ENCODE peak calls at places on chromosomes 4 and X, in nine cellular contexts. V is suprapubic skin, P is bronchial epithelial cell, N is fibroblast of the aortic adventitia, Q is PC-3, O is lower leg skin, H is nephron progenitor cell, L is tibial nerve, G is breast epithelium. E is an unnamed sample.

GRCh38 chr4:110798682-110799081 is 175.8 kb upstream of the PITX2 start:
- DNase-seq in L (no peak), N (no peak), G (no peak), V (no peak), P (no peak), Q (no peak), O (peak; percentile 83), H (no peak), E (no peak)

GRCh38 chr4:121822796-121823504 is 733 bp downstream of the CCNA2 start:
- DNase-seq in P (peak; percentile 6), G (no peak), H (peak; percentile 26), N (peak; percentile 11), Q (peak; percentile 27), O (no peak), V (no peak), L (no peak), E (peak; percentile 30)

GRCh38 chr4:39036172-39036571 is 4.0 kb upstream of the TMEM156 start:
- DNase-seq in G (no peak), L (no peak), N (no peak), V (no peak), P (peak; percentile 93), H (no peak), O (no peak), Q (peak; percentile 95), E (no peak)

GRCh38 chrX:125203737-125204578 is 115.7 kb upstream of the TEX13C start:
- DNase-seq in O (peak; percentile 88), G (no peak), V (peak; percentile 76), Q (peak; percentile 37), H (peak; percentile 76), P (peak; percentile 8), L (no peak), N (no peak), E (peak; percentile 52)

GRCh38 chr4:112604590-112604989 is 32.1 kb downstream of the ZGRF1 start:
- DNase-seq in P (peak; percentile 52), V (no peak), Q (peak; percentile 55), L (no peak), G (no peak), O (no peak), N (peak; percentile 79), H (peak; percentile 50), E (peak; percentile 52)

GRCh38 chr4:72858328-72858727 is 211.2 kb downstream of the COX18 start:
- DNase-seq in V (no peak), N (peak; percentile 81), H (no peak), Q (peak; percentile 79), P (peak; percentile 78), G (no peak), O (no peak), L (no peak), E (no peak)

GRCh38 chr4:14018191-14018853 is 390.8 kb upstream of the BOD1L1 start:
- DNase-seq in V (no peak), N (no peak), H (no peak), Q (no peak), O (no peak), L (no peak), G (no peak), P (no peak), E (no peak)

GRCh38 chrX:31213941-31214340 is 142.1 kb upstream of the FTHL17 start:
- DNase-seq in L (no peak), O (no peak), P (peak; percentile 26), Q (peak; percentile 20), N (peak; percentile 11), V (no peak), H (peak; percentile 3), G (no peak), E (no peak)

GRCh38 chr4:167989815-167990214 is 102.5 kb upstream of the ANXA10 start:
- DNase-seq in Q (peak; percentile 48), P (peak; percentile 5), G (no peak), H (no peak), N (peak; percentile 56), O (no peak), V (no peak), L (no peak), E (no peak)

GRCh38 chr4:112802780-112803179 is 165.8 kb downstream of the LARP7 start:
- DNase-seq in L (no peak), O (no peak), G (no peak), P (no peak), Q (no peak), V (no peak), H (no peak), N (no peak), E (no peak)

GRCh38 chr4:116016201-116016600 is 902.8 kb upstream of the NDST4 start:
- DNase-seq in V (no peak), P (peak; percentile 95), G (peak; percentile 48), H (no peak), L (no peak), Q (peak; percentile 92), O (no peak), N (no peak), E (no peak)

GRCh38 chrX:47530054-47530453 is 31.0 kb upstream of the ARAF start:
- DNase-seq in G (no peak), L (no peak), O (no peak), P (no peak), N (no peak), Q (no peak), H (no peak), V (no peak), E (no peak)

GRCh38 chrX:50920132-50920531 is 9.6 kb downstream of the BMP15 start:
- DNase-seq in Q (peak; percentile 51), G (no peak), V (no peak), L (no peak), N (peak; percentile 3), P (peak; percentile 40), O (no peak), H (no peak), E (no peak)

GRCh38 chr4:5979981-5980380 is 38.2 kb downstream of the C4orf50 start:
- DNase-seq in V (peak; percentile 65), G (no peak), N (no peak), P (no peak), H (peak; percentile 60), O (peak; percentile 59), L (no peak), Q (peak; percentile 39), E (peak; percentile 41)

GRCh38 chr4:132125131-132125530 is 1024.0 kb upstream of the PCDH10 start:
- DNase-seq in L (no peak), N (peak; percentile 6), H (no peak), V (no peak), O (no peak), G (no peak), P (no peak), Q (no peak), E (no peak)

GRCh38 chr4:110865611-110866254 is 242.9 kb upstream of the PITX2 start:
- DNase-seq in P (no peak), N (peak; percentile 90), L (no peak), G (no peak), O (no peak), H (no peak), V (no peak), Q (no peak), E (no peak)

GRCh38 chrX:107775734-107776511 is at the start of gene TSC22D3:
- DNase-seq in L (peak; percentile 69), G (peak; percentile 67), O (peak; percentile 96), P (peak; percentile 59), Q (peak; percentile 70), N (peak; percentile 48), V (peak; percentile 86), H (peak; percentile 72), E (peak; percentile 20)

GRCh38 chrX:44384688-44385338 is 41.3 kb upstream of the EFHC2 start:
- DNase-seq in G (no peak), N (no peak), P (no peak), O (no peak), V (no peak), Q (no peak), H (no peak), L (no peak), E (no peak)

GRCh38 chrX:44382871-44383270 is 39.4 kb upstream of the EFHC2 start:
- DNase-seq in V (no peak), H (no peak), Q (no peak), N (no peak), O (no peak), L (no peak), P (no peak), G (no peak), E (no peak)
- TF ChIP-seq CTCF in V (no peak), H (no peak), Q (no peak), N (no peak), O (no peak), L (no peak), P (no peak), G (no peak), E (no peak)

DNA sequence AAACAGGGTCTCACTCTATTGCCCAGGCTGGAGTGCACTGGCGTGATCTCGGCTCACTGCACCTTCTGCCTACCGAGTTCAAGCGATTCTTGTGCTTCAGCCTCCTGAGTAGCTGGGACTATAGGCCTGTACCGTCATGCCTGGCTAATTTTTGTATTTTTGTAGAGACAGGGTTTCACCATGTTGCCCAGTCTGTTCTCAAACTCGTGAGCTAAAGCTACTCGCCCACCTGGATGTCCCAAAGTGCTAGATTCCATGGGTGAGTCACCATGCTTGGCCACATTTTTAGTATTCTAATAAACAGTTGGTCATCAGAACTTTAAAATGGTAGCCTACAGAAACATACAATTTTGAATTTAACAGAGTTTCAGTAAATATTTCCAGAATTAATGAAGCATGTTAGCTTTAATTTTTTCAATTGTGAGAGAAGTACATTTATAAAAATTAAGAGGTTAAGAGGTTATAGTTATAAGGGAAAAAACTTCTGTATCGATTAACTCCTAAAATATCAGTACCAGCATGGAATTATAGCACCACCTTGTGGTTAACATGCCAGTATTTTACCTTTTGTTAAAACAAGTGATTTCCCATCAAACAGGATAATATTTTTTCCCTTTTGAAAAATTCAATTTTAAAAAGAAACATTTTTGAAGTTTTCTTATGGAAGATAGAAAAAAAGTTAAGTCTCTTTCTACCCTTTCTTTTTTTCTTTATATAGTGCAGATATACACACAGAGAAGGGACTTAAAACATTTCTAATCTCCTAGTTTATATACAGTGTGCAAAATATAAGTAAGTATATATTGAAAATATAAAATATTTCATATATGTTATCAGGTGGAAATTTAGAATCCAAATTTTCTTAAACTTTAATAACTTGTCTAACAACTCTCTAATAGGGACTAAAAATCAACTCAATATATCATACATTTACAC is 35.4 kb downstream of the CEP44 start:
- DNase-seq in V (no peak), G (no peak), Q (peak; percentile 45), H (no peak), N (peak; percentile 73), P (peak; percentile 44), O (no peak), L (no peak), E (no peak)
- TF ChIP-seq CTCF in V (peak; percentile 46), G (peak; percentile 56), Q (peak; percentile 81), H (peak; percentile 79), N (peak; percentile 75), P (peak; percentile 34), O (no peak), L (peak; percentile 46), E (peak; percentile 87)

GRCh38 chrX:105981772-105982485 is 56.6 kb downstream of the SERPINA7 start:
- DNase-seq in H (no peak), O (no peak), L (no peak), Q (no peak), P (no peak), G (no peak), V (no peak), N (no peak), E (no peak)
- TF ChIP-seq CTCF in H (no peak), O (no peak), L (no peak), Q (no peak), P (no peak), G (no peak), V (no peak), N (no peak), E (no peak)

DNA sequence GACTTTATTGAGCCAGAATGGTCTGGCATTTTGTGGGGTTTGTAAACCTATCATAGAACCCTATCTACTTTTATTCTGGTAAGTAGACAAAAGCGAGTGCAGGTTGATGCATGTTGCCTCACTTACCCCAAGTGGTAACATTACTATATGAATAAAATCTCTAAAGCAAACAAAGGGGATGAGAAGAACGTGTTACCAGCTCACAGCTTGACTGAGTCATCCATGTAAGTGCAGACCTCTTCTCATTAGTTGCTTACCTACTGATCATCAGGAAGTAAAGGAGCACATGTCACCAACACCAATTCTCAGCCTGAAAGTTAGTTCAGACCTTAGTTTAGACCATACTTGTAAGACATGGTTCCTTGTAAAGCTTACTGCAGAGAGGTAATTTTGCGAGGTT is 1328.3 kb downstream of the C4orf33 start:
- DNase-seq in G (no peak), P (peak; percentile 71), N (no peak), Q (no peak), O (no peak), L (no peak), H (no peak), V (no peak), E (no peak)
- TF ChIP-seq CTCF in G (no peak), P (no peak), N (no peak), Q (no peak), O (no peak), L (no peak), H (no peak), V (no peak), E (no peak)